ENCODE peak calls at places on chromosome 1, in ten cellular contexts. U, Z, K, C, B, I, J, Y, W and D are unnamed samples.

GRCh38 chr1:76285578-76286135 is 211.1 kb downstream of the ST6GALNAC3 start:
- DNase-seq in U (no peak), C (no peak), W (no peak), Y (no peak), J (no peak), I (no peak), K (no peak), Z (no peak), B (no peak), D (no peak)

GRCh38 chr1:50369830-50370229 is 53.4 kb downstream of the DMRTA2 start:
- DNase-seq in Z (no peak), W (no peak), C (no peak), I (no peak), B (no peak), U (no peak), J (no peak), K (peak; percentile 9), Y (no peak), D (no peak)

GRCh38 chr1:238832106-238832505 is 554.3 kb upstream of the CHRM3 start:
- DNase-seq in K (no peak), Y (no peak), W (no peak), Z (no peak), J (no peak), U (no peak), I (no peak), C (no peak), B (no peak), D (no peak)

GRCh38 chr1:234139966-234140365 is 233.3 kb upstream of the COA6 start:
- DNase-seq in K (peak; percentile 81), U (no peak), I (no peak), B (peak; percentile 81), Z (no peak), C (no peak), J (peak; percentile 99), W (peak; percentile 46), Y (no peak), D (peak; percentile 37)

GRCh38 chr1:95003433-95003738 is 69.4 kb downstream of the ALG14 start:
- DNase-seq in I (no peak), K (peak; percentile 51), C (no peak), Z (no peak), Y (no peak), J (no peak), B (no peak), W (peak; percentile 37), U (no peak), D (no peak)

GRCh38 chr1:154999651-155000474 is 2.7 kb upstream of the ZBTB7B start:
- DNase-seq in W (no peak), I (peak; percentile 76), Y (peak; percentile 75), B (no peak), K (no peak), C (no peak), J (peak; percentile 38), Z (no peak), U (no peak), D (peak; percentile 18)

GRCh38 chr1:219875860-219876259 is 52.5 kb downstream of the SLC30A10 start:
- DNase-seq in Y (no peak), K (no peak), B (no peak), U (no peak), I (no peak), W (no peak), C (no peak), Z (no peak), J (no peak), D (no peak)

GRCh38 chr1:51330331-51331201 is at the start of gene TTC39A:
- DNase-seq in Y (no peak), C (no peak), K (no peak), B (no peak), Z (peak; percentile 49), J (no peak), U (no peak), I (peak; percentile 52), W (no peak), D (no peak)

GRCh38 chr1:119290297-119290696 is 78.3 kb upstream of the HAO2 start:
- DNase-seq in Z (no peak), K (no peak), C (no peak), J (no peak), U (no peak), B (no peak), I (no peak), W (no peak), Y (no peak), D (no peak)

GRCh38 chr1:2300851-2301606 is 72.9 kb downstream of the SKI start:
- DNase-seq in Y (peak; percentile 89), U (peak; percentile 54), K (peak; percentile 71), I (no peak), J (no peak), Z (no peak), W (peak; percentile 64), C (no peak), B (no peak), D (peak; percentile 72)

DNA sequence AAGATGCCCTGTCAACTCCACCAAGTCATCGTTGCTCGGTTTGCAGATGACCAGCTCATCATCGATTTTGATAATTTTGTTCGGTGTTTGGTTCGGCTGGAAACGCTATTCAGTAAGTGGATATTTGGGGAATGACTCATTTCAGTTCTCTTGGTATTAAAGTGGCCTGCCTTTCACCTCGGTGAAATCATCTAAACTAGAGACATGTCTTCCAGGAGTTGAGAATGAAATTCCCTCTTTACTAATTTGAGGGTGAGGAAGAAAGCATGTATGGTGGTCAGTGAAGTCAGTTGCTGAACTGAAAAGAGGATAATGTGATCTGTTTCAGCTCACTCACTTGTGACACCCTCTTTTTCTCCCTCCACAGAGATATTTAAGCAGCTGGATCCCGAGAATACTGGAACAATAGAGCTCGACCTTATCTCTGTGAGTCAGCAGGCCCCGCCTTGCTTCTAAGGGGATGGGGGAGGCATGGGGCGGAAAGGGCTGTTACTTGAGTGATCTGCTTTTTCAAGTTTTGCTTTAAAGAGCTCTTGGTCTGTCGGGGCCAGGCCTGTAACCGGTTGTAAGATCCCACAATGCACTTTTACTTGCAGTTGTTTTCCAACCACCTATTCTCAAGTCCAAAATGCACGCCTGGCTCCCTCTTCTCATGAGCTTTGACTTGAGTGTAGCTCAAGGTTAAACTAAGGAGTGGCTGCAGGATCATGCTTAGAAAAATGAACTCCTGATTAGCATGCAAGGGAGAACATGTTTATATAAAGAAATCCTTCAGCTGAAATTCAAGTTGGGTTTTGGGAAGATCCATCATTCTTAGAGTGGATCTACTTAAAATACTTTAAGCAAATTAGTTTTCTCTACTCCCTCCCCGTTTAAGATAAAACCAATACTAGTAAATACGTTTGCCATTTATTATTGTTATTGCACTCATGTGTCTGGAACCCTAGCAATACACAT is 59.8 kb downstream of the CAPN2 start:
- DNase-seq in Y (no peak), C (peak; percentile 80), K (peak; percentile 90), I (peak; percentile 81), J (peak; percentile 93), W (peak; percentile 87), B (peak; percentile 58), U (peak; percentile 32), Z (no peak), D (peak; percentile 87)
- H3K4me3 ChIP-seq in Y (no peak overlapping the region), C (peak overlapping the region; percentile 34), K (no peak overlapping the region), I (no peak overlapping the region), J (peak overlapping the region; percentile 38), W (no peak overlapping the region), B (no peak overlapping the region), U (peak overlapping the region; percentile 18), Z (no peak overlapping the region), D (no peak overlapping the region)

GRCh38 chr1:54273092-54273836 is 73.3 kb downstream of the MRPL37 start:
- DNase-seq in U (peak; percentile 61), Z (peak; percentile 60), Y (no peak), C (no peak), I (peak; percentile 89), B (no peak), K (peak; percentile 43), W (peak; percentile 96), J (no peak), D (peak; percentile 94)
- TF ChIP-seq CTCF in U (peak; percentile 59), Z (no peak), Y (no peak), C (no peak), I (peak; percentile 42), B (no peak), K (no peak), W (peak; percentile 89), J (no peak), D (peak; percentile 80)

GRCh38 chr1:157978547-157979403 is 14.7 kb upstream of the KIRREL1 start:
- DNase-seq in B (no peak), Y (peak; percentile 60), U (no peak), C (no peak), J (no peak), W (no peak), Z (no peak), I (no peak), K (no peak), D (no peak)
- H3K4me3 ChIP-seq in B (no peak overlapping the region), Y (peak overlapping the region; percentile 29), U (peak overlapping the region; percentile 34), C (no peak overlapping the region), J (no peak overlapping the region), W (no peak overlapping the region), Z (peak overlapping the region; percentile 40), I (no peak overlapping the region), K (no peak overlapping the region), D (no peak overlapping the region)

GRCh38 chr1:6447818-6448748 is 17.9 kb downstream of the TNFRSF25 start:
- DNase-seq in Z (no peak), Y (no peak), W (no peak), J (peak; percentile 49), K (no peak), C (peak; percentile 81), B (no peak), U (no peak), I (peak; percentile 69), D (no peak)
- TF ChIP-seq CTCF in Z (no peak), Y (no peak), W (no peak), J (no peak), K (no peak), C (peak; percentile 47), B (no peak), U (no peak), I (peak; percentile 22), D (no peak)

GRCh38 chr1:168653567-168653966 is 75.4 kb downstream of the DPT start:
- DNase-seq in W (no peak), B (no peak), K (peak; percentile 7), Y (no peak), J (peak; percentile 32), C (no peak), U (no peak), I (no peak), Z (no peak), D (no peak)
- H3K4me3 ChIP-seq in W (no peak overlapping the region), B (no peak overlapping the region), K (no peak overlapping the region), Y (no peak overlapping the region), J (no peak overlapping the region), C (no peak overlapping the region), U (no peak overlapping the region), I (no peak overlapping the region), Z (no peak overlapping the region), D (no peak overlapping the region)